ENCODE peak calls at places on chromosomes 6 and 20, in four cellular contexts. D is H9, E is keratinocyte, X is IMR-90. G is an unnamed sample.

GRCh38 chr6:158813032-158813431 is 6.1 kb downstream of the EZR start:
- DNase-seq in E (no peak), D (no peak), X (no peak), G (no peak)

GRCh38 chr6:142567476-142567875 is 265.7 kb downstream of the ADGRG6 start:
- DNase-seq in D (no peak), E (no peak), X (no peak), G (no peak)

GRCh38 chr6:169921853-169922779 is 170.7 kb downstream of the ERMARD start:
- DNase-seq in E (no peak), X (no peak), D (no peak), G (no peak)

GRCh38 chr6:149318581-149319286 is 1.2 kb downstream of the TAB2 start:
- DNase-seq in E (no peak), X (no peak), D (no peak), G (peak; percentile 11)

GRCh38 chr6:45689926-45690615 is 312.3 kb upstream of the SUPT3H start:
- DNase-seq in D (no peak), X (no peak), E (no peak), G (no peak)

GRCh38 chr6:53439556-53439955 is 90.8 kb upstream of the ELOVL5 start:
- DNase-seq in D (no peak), E (no peak), X (peak; percentile 59), G (no peak)

GRCh38 chr6:13428528-13429405 is 58.6 kb downstream of the GFOD1 start:
- DNase-seq in D (peak; percentile 49), E (no peak), X (no peak), G (no peak)

GRCh38 chr20:17580905-17581304 is 11.0 kb downstream of the DSTN start:
- DNase-seq in D (no peak), X (no peak), E (no peak), G (no peak)

GRCh38 chr6:44856495-44856878 is 469.0 kb downstream of the CDC5L start:
- DNase-seq in X (no peak), E (no peak), D (no peak), G (no peak)

GRCh38 chr6:166402582-166403277 is 20.0 kb upstream of the MPC1 start:
- DNase-seq in E (no peak), X (peak; percentile 16), D (peak; percentile 11), G (no peak)

GRCh38 chr6:69861986-69862385 is 4.4 kb upstream of the COL19A1 start:
- DNase-seq in X (no peak), D (no peak), E (peak; percentile 68), G (no peak)

GRCh38 chr6:17269840-17270239 is 11.3 kb upstream of the RBM24 start:
- DNase-seq in X (peak; percentile 76), D (no peak), E (no peak), G (no peak)

GRCh38 chr6:169190144-169190584 is 63.5 kb downstream of the THBS2 start:
- DNase-seq in D (no peak), E (no peak), X (peak; percentile 89), G (no peak)

GRCh38 chr20:53048387-53048786 is 76.2 kb downstream of the TSHZ2 start:
- DNase-seq in E (no peak), X (no peak), D (no peak), G (no peak)

GRCh38 chr6:37830225-37830624 is 10.7 kb downstream of the ZFAND3 start:
- DNase-seq in X (no peak), D (no peak), E (no peak), G (no peak)

GRCh38 chr6:53588816-53589509 is 44.1 kb upstream of the GCLC start:
- DNase-seq in E (no peak), X (no peak), D (no peak), G (no peak)

GRCh38 chr20:10924628-10925266 is 250.9 kb upstream of the JAG1 start:
- DNase-seq in D (no peak), E (no peak), X (peak; percentile 89), G (peak; percentile 32)

GRCh38 chr20:17571153-17571527 is 1.3 kb downstream of the DSTN start:
- DNase-seq in D (no peak), X (no peak), E (no peak), G (no peak)

GRCh38 chr6:56693246-56693607 is 50.5 kb upstream of the DST start:
- DNase-seq in E (no peak), D (no peak), X (peak; percentile 87), G (peak; percentile 82)

GRCh38 chr6:42179261-42179955 is 6.2 kb downstream of the GUCA1A start:
- DNase-seq in D (no peak), E (no peak), X (no peak), G (no peak)

GRCh38 chr6:94733066-94733465 is 844.3 kb upstream of the MANEA start:
- DNase-seq in E (no peak), X (no peak), D (peak; percentile 43), G (no peak)

GRCh38 chr20:62141397-62142251 is 1.6 kb downstream of the PSMA7 start:
- DNase-seq in D (no peak), E (no peak), X (peak; percentile 38), G (peak; percentile 59)

GRCh38 chr6:7640607-7641577 is 50.9 kb downstream of the SNRNP48 start:
- DNase-seq in E (peak; percentile 90), D (no peak), X (peak; percentile 87), G (peak; percentile 65)

GRCh38 chr6:20655317-20655716 is 121.1 kb downstream of the CDKAL1 start:
- DNase-seq in D (no peak), X (peak; percentile 53), E (no peak), G (no peak)

GRCh38 chr20:12012241-12013222 is 94.8 kb downstream of the BTBD3 start:
- DNase-seq in D (peak; percentile 76), E (no peak), X (peak; percentile 52), G (peak; percentile 55)

GRCh38 chr6:34984416-34984815 is 95.4 kb downstream of the ANKS1A start:
- DNase-seq in D (no peak), X (no peak), E (no peak), G (no peak)

GRCh38 chr6:43910638-43911353 is 140.8 kb downstream of the VEGFA start:
- DNase-seq in X (peak; percentile 86), E (no peak), D (no peak), G (peak; percentile 65)

GRCh38 chr6:16004934-16005673 is 123.8 kb upstream of the MYLIP start:
- DNase-seq in D (no peak), X (no peak), E (no peak), G (no peak)

GRCh38 chr6:16002332-16003196 is 126.3 kb upstream of the MYLIP start:
- DNase-seq in D (no peak), X (no peak), E (no peak), G (no peak)

GRCh38 chr6:16006681-16007080 is 122.2 kb upstream of the MYLIP start:
- DNase-seq in D (no peak), E (no peak), X (no peak), G (no peak)

GRCh38 chr6:16003197-16003491 is 125.7 kb upstream of the MYLIP start:
- DNase-seq in E (no peak), D (no peak), X (no peak), G (no peak)

DNA sequence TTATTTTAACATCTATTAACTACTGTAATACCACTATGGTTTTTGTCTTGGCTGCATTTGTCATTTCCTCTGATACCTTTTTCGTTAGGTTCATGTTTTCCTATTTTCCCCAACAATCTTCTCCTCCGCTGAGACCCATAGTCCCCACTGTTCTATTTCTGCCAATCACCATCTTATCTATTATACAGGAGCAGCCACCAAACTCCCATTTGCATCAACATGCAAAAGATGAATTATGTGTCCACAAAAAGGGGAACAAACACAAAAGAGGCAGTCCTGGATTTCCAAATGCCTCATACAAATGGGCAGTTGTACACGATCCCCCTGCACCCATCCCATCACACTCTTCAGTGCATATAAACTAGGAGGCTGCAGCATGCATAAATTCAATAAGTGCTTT is 121.7 kb upstream of the MYLIP start:
- DNase-seq in X (no peak), D (no peak), E (no peak), G (no peak)
- H3K4me2 ChIP-seq in X (no peak overlapping the region), D (no peak overlapping the region), E (no peak overlapping the region), G (no peak overlapping the region)

DNA sequence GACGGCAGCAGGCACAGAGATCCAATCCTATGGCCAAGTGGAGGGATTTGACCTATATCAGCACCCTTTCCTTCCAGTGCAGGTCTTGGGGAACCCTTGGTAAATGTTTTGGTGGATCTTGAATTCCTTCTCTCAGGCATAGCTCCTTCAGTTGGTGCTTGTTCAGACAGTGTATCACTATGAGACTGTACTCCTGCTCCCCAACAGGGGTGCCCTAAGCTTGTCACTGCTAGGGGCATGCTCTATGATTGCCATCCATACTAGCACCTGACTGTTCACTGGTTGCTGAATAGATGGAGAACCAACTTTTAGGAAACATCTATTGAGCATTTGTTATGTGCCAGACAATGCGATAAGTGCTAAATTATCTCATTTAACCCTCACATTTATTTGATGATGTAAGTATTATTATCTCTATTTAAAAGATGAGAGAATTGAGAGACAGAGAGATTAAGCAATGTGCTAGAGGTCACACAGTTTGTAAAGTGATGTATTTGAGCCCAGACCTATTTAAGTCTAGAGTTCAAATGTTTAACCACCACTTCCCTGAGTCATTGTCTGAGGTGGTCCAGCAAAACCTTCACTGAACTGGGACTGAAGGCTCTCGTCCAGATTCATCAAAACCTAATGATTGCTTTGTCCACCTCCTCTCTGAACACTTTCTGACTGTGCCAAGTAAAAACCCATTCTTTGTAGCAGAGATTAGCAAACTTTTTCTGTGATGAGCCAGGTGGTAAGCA is 34.3 kb downstream of the ADGRF1 start:
- DNase-seq in E (no peak), X (no peak), D (no peak), G (no peak)
- H3K27ac ChIP-seq in E (no peak overlapping the region), X (no peak overlapping the region), D (no peak overlapping the region), G (no peak overlapping the region)

GRCh38 chr20:61067221-61067620 is 184.8 kb upstream of the CDH4 start:
- DNase-seq in X (no peak), D (no peak), E (no peak), G (no peak)
- H3K4me2 ChIP-seq in X (no peak overlapping the region), D (no peak overlapping the region), E (no peak overlapping the region), G (no peak overlapping the region)

GRCh38 chr6:129748901-129749748 is 39.1 kb upstream of the ARHGAP18 start:
- DNase-seq in D (no peak), E (peak; percentile 73), X (peak; percentile 77), G (no peak)
- H3K27ac ChIP-seq in D (no peak overlapping the region), E (peak overlapping the region; percentile 88), X (peak overlapping the region; percentile 58), G (peak overlapping the region; percentile 48)

GRCh38 chr20:4683261-4683660 is 38.4 kb upstream of the PRND start:
- DNase-seq in E (no peak), D (no peak), X (no peak), G (no peak)

GRCh38 chr20:4681971-4682370 is 39.7 kb upstream of the PRND start:
- DNase-seq in E (no peak), D (no peak), X (peak; percentile 68), G (peak; percentile 27)

GRCh38 chr20:4682682-4683081 is 39.0 kb upstream of the PRND start:
- DNase-seq in D (no peak), X (no peak), E (no peak), G (no peak)

GRCh38 chr20:4685923-4686221 is 35.8 kb upstream of the PRND start:
- DNase-seq in E (no peak), X (no peak), D (no peak), G (no peak)

DNA sequence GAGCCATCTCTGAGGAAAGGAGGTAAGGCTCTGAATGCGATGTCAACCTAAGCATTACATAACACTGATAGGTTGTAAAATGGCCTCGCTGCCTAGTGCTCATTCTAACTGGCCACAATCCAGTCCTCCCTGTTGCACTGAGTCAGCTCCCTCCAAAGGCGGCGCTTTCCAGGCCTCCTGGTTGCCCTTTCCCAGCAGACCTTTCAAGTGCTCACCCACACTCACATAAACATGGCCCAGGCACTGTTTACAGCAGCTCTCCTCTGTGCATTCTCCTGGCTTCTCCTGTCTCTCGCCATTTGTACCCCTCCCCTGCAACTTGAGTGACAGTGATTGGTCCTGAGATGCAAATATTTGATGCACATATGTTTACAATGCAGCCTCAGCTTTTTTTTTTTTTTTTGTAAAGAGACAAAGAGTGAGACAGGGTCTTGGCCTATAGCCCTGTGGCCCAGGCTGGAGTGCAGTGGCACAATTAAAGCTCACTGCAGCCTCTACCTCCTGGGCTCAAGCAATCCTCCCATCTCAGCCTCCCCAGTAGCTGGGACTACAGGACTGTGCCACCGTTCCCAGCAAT is 36.8 kb upstream of the PRND start:
- DNase-seq in E (no peak), D (no peak), X (peak; percentile 84), G (peak; percentile 34)
- H3K4me2 ChIP-seq in E (peak overlapping the region; percentile 80), D (no peak overlapping the region), X (no peak overlapping the region), G (no peak overlapping the region)